ENCODE peak calls at places on chromosomes 5 and 9, in four cellular contexts. F is HepG2, Y is GM12878, Q is K562. G is an unnamed sample.

GRCh38 chr5:170105643-170106611 is at the start of gene FOXI1:
- DNase-seq in Y (no peak), Q (no peak), F (no peak), G (no peak)

GRCh38 chr9:22049411-22049810 is 40.3 kb upstream of the CDKN2B start:
- DNase-seq in F (no peak), Q (no peak), Y (no peak), G (no peak)

GRCh38 chr9:71690058-71690691 is 78.1 kb downstream of the CEMIP2 start:
- DNase-seq in Q (no peak), F (no peak), Y (no peak), G (no peak)

GRCh38 chr9:131954299-131954698 is 125.4 kb downstream of the MED27 start:
- DNase-seq in Q (no peak), F (no peak), Y (no peak), G (no peak)

GRCh38 chr9:76271755-76272154 is 122.5 kb downstream of the RFK start:
- DNase-seq in F (no peak), Y (no peak), Q (no peak), G (no peak)

GRCh38 chr5:170635706-170636105 is 131.9 kb downstream of the KCNIP1 start:
- DNase-seq in Y (no peak), Q (no peak), F (no peak), G (no peak)

GRCh38 chr5:36450229-36451024 is 148.7 kb upstream of the RANBP3L start:
- DNase-seq in F (no peak), Y (no peak), Q (no peak), G (no peak)

GRCh38 chr5:115565233-115565632 is 20.7 kb upstream of the FEM1C start:
- DNase-seq in F (no peak), Y (no peak), Q (no peak), G (no peak)

GRCh38 chr5:156201793-156202388 is 125.1 kb upstream of the SGCD start:
- DNase-seq in Y (no peak), Q (no peak), F (no peak), G (no peak)

GRCh38 chr9:85610074-85610855 is 131.5 kb downstream of the AGTPBP1 start:
- DNase-seq in Q (peak; percentile 67), Y (peak; percentile 44), F (peak; percentile 60), G (peak; percentile 70)

GRCh38 chr9:116543731-116544400 is 143.2 kb upstream of the TRIM32 start:
- DNase-seq in Y (no peak), Q (no peak), F (no peak), G (no peak)

GRCh38 chr5:59422026-59422941 is 471.2 kb downstream of the PDE4D start:
- DNase-seq in Q (no peak), F (no peak), Y (no peak), G (no peak)

GRCh38 chr5:112077180-112077579 is 320.2 kb upstream of the NREP start:
- DNase-seq in F (no peak), Y (peak; percentile 25), Q (no peak), G (no peak)

GRCh38 chr9:34984049-34984448 is 5.5 kb upstream of the DNAJB5 start:
- DNase-seq in F (no peak), Y (no peak), Q (no peak), G (peak; percentile 32)

DNA sequence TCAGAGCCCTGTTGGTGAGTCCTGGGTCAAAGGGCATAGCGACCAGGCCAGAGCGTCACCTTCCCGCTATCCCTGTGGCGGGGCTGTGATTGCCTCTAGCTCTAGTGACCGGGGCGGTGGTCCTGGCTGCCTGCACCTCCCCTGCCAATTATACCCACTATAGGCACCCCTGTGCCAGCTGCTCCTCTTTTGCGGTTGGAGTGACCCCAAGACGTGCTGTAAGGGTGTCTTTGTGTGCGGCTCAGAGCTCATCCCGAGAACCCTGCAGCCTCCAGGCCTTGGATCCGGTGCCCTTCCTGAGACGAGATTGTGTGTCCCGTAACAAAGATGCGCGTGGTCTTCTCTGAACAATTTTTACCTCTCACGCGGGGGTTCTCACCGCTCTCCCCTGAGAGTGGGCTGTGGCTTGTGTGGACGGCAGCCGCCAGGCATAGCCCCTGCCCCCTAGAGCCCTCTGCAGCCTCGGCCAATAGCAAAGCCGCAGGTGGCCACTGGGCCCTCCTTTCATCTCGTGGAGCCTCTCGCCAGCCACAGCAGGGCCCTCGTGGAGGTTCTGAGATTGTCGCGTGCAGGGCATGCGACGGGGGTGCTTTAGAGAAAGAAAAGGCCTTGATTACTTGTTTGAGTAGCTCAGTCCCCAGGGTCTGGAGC is 10.5 kb downstream of the NKD2 start:
- DNase-seq in F (no peak), Q (no peak), Y (no peak), G (no peak)
- TF ChIP-seq FOXK2 in F (no peak), Q (no peak), Y (no peak), G (no peak)

DNA sequence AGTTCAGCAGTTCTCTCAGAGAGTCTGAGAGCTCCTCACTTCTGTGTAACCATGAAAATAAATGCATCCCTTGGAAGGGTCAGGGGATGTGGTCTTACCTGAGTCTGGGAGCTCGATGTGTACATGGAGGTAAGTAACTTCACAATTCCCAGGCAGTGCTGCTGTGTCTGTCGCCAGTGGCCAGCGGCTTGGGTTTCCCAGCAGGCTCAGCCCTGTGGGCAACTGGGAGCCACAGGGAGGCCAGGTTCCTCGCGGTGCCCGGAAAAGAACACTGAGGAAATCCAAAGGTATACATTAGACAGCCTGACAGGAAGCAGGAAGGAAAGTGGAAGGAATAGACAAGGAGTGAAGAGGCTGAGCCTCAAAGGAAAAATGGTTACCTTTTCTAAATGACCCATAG is 62.2 kb downstream of the OSTF1 start:
- DNase-seq in Q (no peak), F (no peak), Y (no peak), G (no peak)
- TF ChIP-seq TARDBP in Q (no peak), F (no peak), Y (no peak), G (no peak)

GRCh38 chr5:14171091-14171490 is 27.9 kb downstream of the TRIO start:
- DNase-seq in Q (no peak), F (no peak), Y (no peak), G (no peak)

GRCh38 chr5:14174235-14174636 is 31.1 kb downstream of the TRIO start:
- DNase-seq in Q (no peak), Y (peak; percentile 63), F (no peak), G (no peak)

GRCh38 chr5:14173419-14174234 is 30.5 kb downstream of the TRIO start:
- DNase-seq in Q (no peak), F (no peak), Y (no peak), G (no peak)

GRCh38 chr5:14172149-14172795 is 29.1 kb downstream of the TRIO start:
- DNase-seq in F (no peak), Y (peak; percentile 69), Q (no peak), G (no peak)

GRCh38 chr5:14171621-14172020 is 28.5 kb downstream of the TRIO start:
- DNase-seq in Y (no peak), Q (no peak), F (peak; percentile 43), G (no peak)
- TF ChIP-seq FOXK2 in Y (no peak), Q (no peak), F (no peak), G (no peak)

GRCh38 chr9:135341612-135342169 is 137.9 kb upstream of the PPP1R26 start:
- DNase-seq in Y (no peak), Q (no peak), F (no peak), G (no peak)
- TF ChIP-seq TARDBP in Y (no peak), Q (no peak), F (no peak), G (no peak)

GRCh38 chr5:178730940-178731265 is 444 bp upstream of the ZNF354A start:
- DNase-seq in F (no peak), Q (no peak), Y (no peak), G (no peak)
- TF ChIP-seq FOXK2 in F (no peak), Q (no peak), Y (no peak), G (no peak)

GRCh38 chr9:87127543-87127942 is 180.2 kb upstream of the GAS1 start:
- DNase-seq in F (no peak), Y (no peak), Q (no peak), G (no peak)
- TF ChIP-seq TARDBP in F (no peak), Y (no peak), Q (no peak), G (no peak)

GRCh38 chr5:2326603-2327002 is 424.9 kb downstream of the IRX2 start:
- DNase-seq in F (no peak), Y (no peak), Q (no peak), G (no peak)
- TF ChIP-seq FOXK2 in F (no peak), Y (no peak), Q (no peak), G (no peak)

G was measured in HEK293T.